ENCODE peak calls at places on chromosomes 5 and 9, in seven cellular contexts. W is colonic mucosa, S is AG04449, A is transverse colon, J is A549, Y is fibroblast of villous mesenchyme, F is SK-N-SH. N is an unnamed sample.

GRCh38 chr5:94575196-94575595 is 43.2 kb downstream of the KIAA0825 start:
- DNase-seq in W (no peak), J (no peak), Y (no peak), S (no peak), A (no peak), F (peak), N (no peak)

GRCh38 chr5:7690557-7690956 is 160.4 kb downstream of the CFAP90 start:
- DNase-seq in S (no peak), A (no peak), F (no peak), W (no peak), Y (no peak), J (no peak), N (no peak)

GRCh38 chr9:136268318-136268717 is 22.7 kb upstream of the QSOX2 start:
- DNase-seq in F (no peak), Y (no peak), S (no peak), W (no peak), A (no peak), J (no peak), N (no peak)

GRCh38 chr5:134136771-134137170 is 22.3 kb downstream of the TCF7 start:
- DNase-seq in J (no peak), F (no peak), Y (no peak), S (no peak), W (no peak), A (peak), N (no peak)

GRCh38 chr9:135410421-135410820 is 69.2 kb upstream of the PPP1R26 start:
- DNase-seq in Y (no peak), F (peak), S (no peak), A (no peak), W (no peak), J (no peak), N (no peak)

GRCh38 chr9:132732326-132732725 is 62.1 kb downstream of the GTF3C4 start:
- DNase-seq in F (no peak), A (no peak), J (no peak), S (no peak), Y (peak), W (no peak), N (no peak)

GRCh38 chr9:69122086-69122390 is 52.0 kb upstream of the TJP2 start:
- DNase-seq in F (peak), Y (peak), S (no peak), A (peak), J (peak), W (peak), N (no peak)

GRCh38 chr5:383066-383465 is 59.9 kb upstream of the EXOC3 start:
- DNase-seq in A (no peak), J (no peak), F (no peak), W (no peak), Y (no peak), S (no peak), N (no peak)

GRCh38 chr5:32562056-32562455 is 23.3 kb upstream of the SUB1 start:
- DNase-seq in J (no peak), A (no peak), W (no peak), Y (no peak), F (no peak), S (no peak), N (no peak)

GRCh38 chr9:21995652-21996275 is 1.2 kb downstream of the CDKN2B-AS1 start:
- DNase-seq in Y (peak), F (peak), W (peak), A (peak), S (no peak), J (no peak), N (no peak)

GRCh38 chr9:131500939-131501541 is 1.7 kb upstream of the POMT1 start:
- DNase-seq in F (no peak), S (peak), J (no peak), W (no peak), A (no peak), Y (peak), N (no peak)

GRCh38 chr9:15081021-15081753 is 171.0 kb upstream of the FREM1 start:
- DNase-seq in F (no peak), S (no peak), A (no peak), J (no peak), W (no peak), Y (no peak), N (no peak)

GRCh38 chr5:54249210-54250028 is 61.0 kb downstream of the ARL15 start:
- DNase-seq in W (peak), J (no peak), S (no peak), A (peak), F (peak), Y (no peak), N (no peak)

GRCh38 chr9:112856200-112856599 is 34.5 kb downstream of the SLC46A2 start:
- DNase-seq in Y (no peak), F (no peak), W (no peak), S (no peak), J (no peak), A (no peak), N (no peak)

GRCh38 chr9:128072144-128073021 is 4.4 kb downstream of the SLC25A25 start:
- DNase-seq in J (no peak), S (no peak), W (peak), A (peak), F (no peak), Y (peak), N (peak)

GRCh38 chr5:153543959-153544470 is 53.5 kb downstream of the GRIA1 start:
- DNase-seq in F (no peak), W (no peak), Y (no peak), J (no peak), S (no peak), A (no peak), N (no peak)

GRCh38 chr9:133727277-133727875 is 10.8 kb downstream of the SARDH start:
- DNase-seq in S (no peak), W (no peak), A (no peak), Y (no peak), J (no peak), F (peak), N (no peak)

GRCh38 chr9:87613265-87614111 is 112.4 kb upstream of the CTSL start:
- DNase-seq in S (no peak), F (no peak), J (no peak), W (no peak), Y (no peak), A (no peak), N (no peak)

GRCh38 chr5:83026930-83027687 is 50.1 kb downstream of the TMEM167A start:
- DNase-seq in A (no peak), J (no peak), Y (peak), S (no peak), W (no peak), F (no peak), N (no peak)

GRCh38 chr5:32388429-32389111 is 56.0 kb downstream of the ZFR start:
- DNase-seq in F (no peak), Y (peak), W (no peak), J (no peak), S (no peak), A (no peak), N (no peak)

GRCh38 chr5:167570431-167570830 is 721.0 kb upstream of the WWC1 start:
- DNase-seq in J (no peak), A (no peak), F (no peak), W (no peak), Y (no peak), S (no peak), N (no peak)

GRCh38 chr5:1300581-1301083 is 5.8 kb upstream of the TERT start:
- DNase-seq in F (no peak), J (no peak), A (no peak), Y (no peak), S (no peak), W (no peak), N (no peak)

GRCh38 chr9:106769331-106769730 is 93.6 kb upstream of the ZNF462 start:
- DNase-seq in A (no peak), J (no peak), W (no peak), S (no peak), F (no peak), Y (no peak), N (no peak)

GRCh38 chr9:98108540-98109031 is 10.4 kb downstream of the TRIM14 start:
- DNase-seq in S (no peak), F (no peak), A (no peak), J (no peak), W (no peak), Y (no peak), N (no peak)

DNA sequence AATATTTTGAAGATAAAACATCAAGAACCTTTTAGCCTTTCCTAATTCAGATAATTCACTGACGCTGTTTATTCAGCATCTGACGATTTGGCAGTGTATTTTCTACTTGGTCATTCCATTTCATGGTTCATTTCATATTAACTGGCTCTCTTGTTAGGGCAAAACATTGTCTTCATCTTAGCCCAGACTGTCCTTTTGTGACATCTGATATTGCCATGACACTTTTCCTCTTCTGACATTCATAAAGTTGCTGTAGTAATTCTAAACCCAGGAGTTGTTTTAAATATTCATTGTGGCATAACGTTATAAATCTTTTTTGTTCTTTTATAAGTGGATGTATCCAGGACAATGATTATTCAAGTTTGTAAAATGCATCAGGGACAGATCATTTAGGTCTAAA is 1.8 kb downstream of the SCAMP1 start:
- DNase-seq in S (no peak), F (no peak), Y (no peak), W (no peak), A (no peak), J (no peak), N (no peak)
- H3K4me3 ChIP-seq in S (no peak), F (peak), Y (no peak), W (no peak), A (no peak), J (no peak), N (peak)

DNA sequence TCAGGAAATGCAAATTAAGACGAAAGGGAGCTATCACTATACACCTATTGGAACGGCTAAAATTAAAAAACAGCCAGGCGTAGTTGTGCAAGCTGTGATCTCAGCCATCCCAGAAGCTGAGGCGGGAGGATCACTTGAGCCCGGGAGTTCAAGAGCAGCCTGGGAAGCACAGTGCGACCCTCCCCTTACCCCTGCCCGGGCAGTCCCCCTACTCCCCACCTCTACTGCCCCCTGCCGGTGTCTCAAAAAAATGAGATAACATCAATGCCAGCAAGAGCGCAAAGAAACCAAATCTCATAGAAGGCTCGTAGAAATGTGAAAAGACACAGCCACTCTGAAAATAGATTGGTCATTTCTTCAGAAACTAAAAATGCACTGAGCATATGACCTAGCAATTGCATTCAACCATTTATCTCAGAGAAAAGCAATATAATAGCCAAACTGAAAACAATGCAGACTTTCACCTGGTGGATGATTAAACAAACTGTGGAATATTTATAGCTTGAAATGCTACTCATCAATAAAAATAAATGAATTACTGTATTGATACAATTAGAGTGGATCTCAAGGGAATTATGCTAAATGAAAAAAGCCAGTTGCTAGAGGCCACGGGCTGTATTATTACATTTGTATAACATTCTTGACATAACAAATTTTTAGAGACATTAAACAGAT is 20.6 kb downstream of the OR2V2 start:
- DNase-seq in J (no peak), S (no peak), F (peak), W (peak), Y (no peak), A (no peak), N (no peak)
- TF ChIP-seq CTCF in J (peak), S (peak), F (peak), W (no peak), Y (peak), A (peak), N (peak)

DNA sequence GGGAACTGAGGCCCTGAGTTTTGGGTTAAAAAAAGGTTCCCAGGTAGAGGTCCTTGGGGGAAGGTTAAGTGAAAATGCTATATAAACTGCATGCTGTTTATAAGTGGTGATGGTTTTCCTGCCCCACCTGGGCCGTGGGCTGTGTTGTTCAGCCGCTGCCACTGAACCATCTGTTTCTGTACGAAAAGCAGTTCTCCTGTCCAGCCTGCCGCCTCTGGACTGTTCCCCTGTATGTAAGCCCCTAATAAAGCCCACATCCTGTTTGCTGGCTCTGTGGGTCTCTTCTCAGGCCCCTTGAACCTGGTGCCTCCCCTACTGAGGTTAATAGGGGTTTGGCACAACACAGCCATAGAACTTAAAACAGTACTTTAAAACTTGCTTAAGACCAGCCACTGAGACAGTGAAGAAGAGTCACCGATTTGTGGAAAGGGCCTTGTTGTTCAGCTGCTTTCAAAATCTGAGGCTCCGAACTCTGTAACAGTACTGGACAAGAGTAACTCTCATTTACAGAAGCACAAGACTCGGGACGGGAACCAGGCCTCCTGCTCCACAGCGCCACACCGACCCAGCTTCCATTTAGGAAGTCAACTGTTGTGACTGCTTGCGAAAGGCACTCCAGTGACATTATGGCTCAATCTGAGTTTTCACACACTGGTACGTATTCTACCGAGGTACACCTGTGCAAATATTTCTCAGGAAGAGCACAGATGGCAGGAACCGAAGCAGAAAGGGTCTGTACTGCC is 192.5 kb downstream of the CDK5RAP2 start:
- DNase-seq in A (no peak), W (no peak), F (no peak), S (no peak), Y (no peak), J (no peak), N (no peak)
- H3K4me3 ChIP-seq in A (no peak), W (no peak), F (no peak), S (no peak), Y (no peak), J (no peak), N (no peak)

DNA sequence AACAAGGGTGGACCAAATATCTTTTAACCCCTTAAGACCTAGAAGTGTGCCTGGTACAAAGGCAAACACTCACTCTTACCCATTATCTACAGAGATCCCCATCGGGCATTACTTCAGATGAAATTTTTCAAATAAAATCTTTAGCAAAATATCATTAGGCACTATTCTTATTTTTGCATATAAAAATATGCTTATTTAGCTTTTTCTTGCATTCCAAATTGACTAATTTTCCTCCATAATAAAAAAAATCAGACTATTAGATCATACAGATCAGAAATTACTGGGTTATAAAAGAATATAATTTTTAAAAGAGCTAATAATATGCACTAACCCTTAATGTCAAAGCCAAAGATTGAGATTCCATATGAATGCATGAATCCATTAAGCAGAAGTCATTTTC is 178.7 kb upstream of the SLC30A5 start:
- DNase-seq in W (no peak), A (no peak), S (no peak), J (no peak), F (no peak), Y (no peak), N (no peak)
- TF ChIP-seq CTCF in W (no peak), A (no peak), S (no peak), J (no peak), F (no peak), Y (no peak), N (no peak)

GRCh38 chr5:59276277-59276647 is 617.3 kb downstream of the PDE4D start:
- DNase-seq in F (no peak), J (no peak), W (no peak), S (no peak), Y (no peak), A (no peak), N (no peak)
- H3K4me3 ChIP-seq in F (no peak), J (peak), W (peak), S (no peak), Y (peak), A (peak), N (peak)

GRCh38 chr9:137298983-137299521 is 3.0 kb downstream of the NRARP start:
- DNase-seq in J (no peak), A (peak), Y (no peak), F (no peak), W (peak), S (no peak), N (no peak)
- TF ChIP-seq CTCF in J (no peak), A (no peak), Y (no peak), F (no peak), W (no peak), S (no peak), N (no peak)

GRCh38 chr9:27476870-27477269 is 47.2 kb upstream of the IFNK start:
- DNase-seq in S (no peak), Y (no peak), J (no peak), F (no peak), W (no peak), A (no peak), N (no peak)

GRCh38 chr9:27475057-27475456 is 49.0 kb upstream of the IFNK start:
- DNase-seq in J (no peak), A (no peak), Y (no peak), F (no peak), W (no peak), S (no peak), N (no peak)

GRCh38 chr9:27473135-27473534 is 51.0 kb upstream of the IFNK start:
- DNase-seq in A (peak), J (no peak), W (no peak), S (no peak), F (peak), Y (peak), N (no peak)

GRCh38 chr9:27471789-27472585 is 52.1 kb upstream of the IFNK start:
- DNase-seq in S (no peak), J (no peak), W (no peak), Y (peak), F (no peak), A (no peak), N (no peak)

GRCh38 chr9:27474350-27474749 is 49.7 kb upstream of the IFNK start:
- DNase-seq in S (no peak), W (no peak), Y (no peak), A (no peak), F (no peak), J (no peak), N (no peak)
- H3K4me3 ChIP-seq in S (no peak), W (no peak), Y (no peak), A (no peak), F (no peak), J (no peak), N (no peak)

DNA sequence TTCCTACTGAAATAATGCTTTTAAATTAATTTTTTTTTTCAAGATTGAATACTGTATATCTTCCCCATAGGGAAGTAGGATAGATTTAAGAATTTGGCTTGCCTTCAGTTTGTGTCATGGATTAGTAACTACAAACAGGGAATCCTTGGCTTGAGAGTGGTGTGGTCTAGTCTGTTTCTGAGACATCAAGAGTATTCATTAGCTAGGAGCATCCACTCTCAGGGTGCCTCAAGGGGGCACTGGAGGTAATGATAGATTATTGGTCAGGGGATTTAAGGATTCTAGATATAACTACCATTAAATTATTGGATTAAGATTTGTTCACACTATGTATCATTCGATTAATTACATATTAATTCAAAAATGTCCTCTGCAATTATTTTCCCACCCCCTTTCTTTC is 91.8 kb upstream of the TXNDC8 start:
- DNase-seq in F (no peak), W (no peak), A (no peak), Y (no peak), J (no peak), S (no peak), N (no peak)
- TF ChIP-seq CTCF in F (no peak), W (no peak), A (no peak), Y (no peak), J (no peak), S (peak), N (no peak)